ENCODE peak calls at places on chromosome 18, in nine cellular contexts. K is AG04450, E is Daoy, Q is caudate nucleus, U is A172, B is activated T-helper 1 cell treated with Interleukin-2 at 50 U/mL for 16 hours, P is amniotic stem cell, N is fibroblast of gingiva, L is lung. M is an unnamed sample.

GRCh38 chr18:62606106-62606505 is 83.3 kb downstream of the ZCCHC2 start:
- DNase-seq in E (no peak), Q (no peak), B (no peak), N (no peak), K (no peak), U (peak), P (no peak), L (no peak), M (no peak)

GRCh38 chr18:76685860-76686259 is 136.5 kb upstream of the ZNF236 start:
- DNase-seq in Q (no peak), L (no peak), E (no peak), B (no peak), U (no peak), K (no peak), N (no peak), P (no peak), M (no peak)

GRCh38 chr18:34358923-34359322 is 134.2 kb upstream of the NOL4 start:
- DNase-seq in N (no peak), B (no peak), K (no peak), E (no peak), Q (no peak), U (no peak), L (no peak), P (no peak), M (no peak)

GRCh38 chr18:54766631-54767030 is 61.6 kb upstream of the RAB27B start:
- DNase-seq in E (no peak), Q (no peak), L (no peak), U (no peak), K (no peak), B (no peak), P (no peak), N (no peak), M (no peak)

GRCh38 chr18:3566851-3567250 is 116.9 kb downstream of the TGIF1 start:
- DNase-seq in N (no peak), E (no peak), U (no peak), Q (no peak), L (no peak), P (no peak), B (no peak), K (no peak), M (no peak)

GRCh38 chr18:54075681-54076080 is 148.8 kb downstream of the MBD2 start:
- DNase-seq in K (no peak), B (no peak), L (no peak), Q (no peak), N (no peak), P (no peak), E (no peak), U (no peak), M (no peak)

GRCh38 chr18:60684843-60685513 is 312.4 kb upstream of the MC4R start:
- DNase-seq in Q (no peak), L (no peak), P (no peak), K (no peak), N (peak), B (no peak), E (peak), U (peak), M (no peak)

GRCh38 chr18:36643016-36643415 is 185.8 kb downstream of the TPGS2 start:
- DNase-seq in K (no peak), B (no peak), U (no peak), P (no peak), E (no peak), N (no peak), L (no peak), Q (no peak), M (no peak)

GRCh38 chr18:56890632-56891031 is 239.5 kb downstream of the WDR7 start:
- DNase-seq in U (peak), N (peak), P (peak), Q (no peak), B (no peak), L (no peak), K (peak), E (peak), M (no peak)

GRCh38 chr18:67731853-67732252 is 215.3 kb upstream of the DSEL start:
- DNase-seq in L (no peak), K (peak), U (no peak), N (no peak), E (no peak), B (no peak), P (no peak), Q (no peak), M (no peak)

GRCh38 chr18:48547456-48548403 is 8.9 kb downstream of the CTIF start:
- DNase-seq in B (no peak), E (peak), N (peak), Q (no peak), U (peak), L (no peak), P (peak), K (no peak), M (peak)

GRCh38 chr18:41347057-41347456 is 608.0 kb upstream of the PIK3C3 start:
- DNase-seq in B (no peak), L (no peak), E (no peak), K (peak), P (peak), U (peak), Q (no peak), N (peak), M (no peak)

GRCh38 chr18:13872373-13872772 is 43.0 kb downstream of the MC2R start:
- DNase-seq in K (no peak), Q (no peak), U (no peak), N (no peak), L (no peak), B (no peak), P (no peak), E (no peak), M (no peak)

GRCh38 chr18:1691860-1692259 is 787.2 kb downstream of the ADCYAP1 start:
- DNase-seq in Q (no peak), L (no peak), E (no peak), K (no peak), U (no peak), N (no peak), B (no peak), P (no peak), M (no peak)